ENCODE peak calls at places on chromosomes 13 and 19, in eight cellular contexts. G, A, R, Y, E, U, H and C are unnamed samples.

GRCh38 chr13:100724568-100724967 is 50.0 kb upstream of the TMTC4 start:
- DNase-seq in E (no peak), R (no peak), G (no peak), Y (no peak), A (no peak), H (no peak), U (no peak), C (no peak)

GRCh38 chr19:55156202-55157063 is 1.1 kb downstream of the TNNI3 start:
- DNase-seq in U (peak; percentile 76), Y (peak; percentile 54), R (peak; percentile 29), G (peak; percentile 99), E (peak; percentile 92), A (no peak), H (peak; percentile 44), C (no peak)

GRCh38 chr19:35671818-35672217 is 5.5 kb downstream of the UPK1A start:
- DNase-seq in E (no peak), A (peak; percentile 78), U (peak; percentile 36), G (no peak), Y (no peak), R (no peak), H (no peak), C (no peak)

GRCh38 chr13:25237083-25237482 is 50.2 kb downstream of the MTMR6 start:
- DNase-seq in E (no peak), G (no peak), U (peak; percentile 58), H (no peak), R (no peak), A (no peak), Y (no peak), C (no peak)

GRCh38 chr13:59948686-59949085 is 215.0 kb downstream of the DIAPH3 start:
- DNase-seq in G (no peak), U (no peak), R (no peak), Y (no peak), H (no peak), E (no peak), A (no peak), C (no peak)

GRCh38 chr13:39818953-39819352 is 163.5 kb downstream of the COG6 start:
- DNase-seq in H (peak; percentile 39), E (no peak), G (no peak), U (no peak), Y (no peak), R (no peak), A (no peak), C (no peak)

GRCh38 chr19:10567696-10568443 is 909 bp downstream of the CDKN2D start:
- DNase-seq in A (no peak), G (no peak), R (no peak), U (no peak), E (no peak), H (no peak), Y (peak; percentile 32), C (no peak)

GRCh38 chr13:50951366-50951765 is 41.8 kb downstream of the RNASEH2B start:
- DNase-seq in Y (no peak), R (no peak), A (no peak), G (no peak), E (no peak), H (peak; percentile 47), U (no peak), C (no peak)

GRCh38 chr19:5567360-5567970 is at the start of gene TINCR:
- DNase-seq in H (no peak), Y (no peak), G (peak; percentile 83), A (no peak), R (no peak), U (peak; percentile 34), E (peak; percentile 77), C (no peak)

GRCh38 chr19:55384576-55385235 is 614 bp upstream of the TMEM238 start:
- DNase-seq in Y (peak; percentile 31), R (peak; percentile 16), A (no peak), E (peak; percentile 30), U (peak; percentile 88), G (peak; percentile 40), H (no peak), C (no peak)

GRCh38 chr13:111852701-111853100 is 214.2 kb upstream of the SOX1 start:
- DNase-seq in E (no peak), U (no peak), R (no peak), Y (no peak), G (no peak), A (no peak), H (no peak), C (no peak)

GRCh38 chr13:50616101-50616500 is 227.4 kb downstream of the DLEU7 start:
- DNase-seq in G (no peak), E (no peak), Y (peak; percentile 81), R (peak; percentile 16), A (no peak), H (peak; percentile 51), U (no peak), C (peak; percentile 5)

GRCh38 chr19:5968431-5969373 is 9.2 kb downstream of the RANBP3 start:
- DNase-seq in H (no peak), E (no peak), G (peak; percentile 72), A (no peak), R (peak; percentile 58), Y (no peak), U (peak; percentile 48), C (no peak)

GRCh38 chr13:114032121-114032799 is 58.4 kb upstream of the C13orf46 start:
- DNase-seq in U (no peak), Y (peak; percentile 73), R (no peak), E (no peak), H (peak; percentile 75), A (no peak), G (no peak), C (no peak)

GRCh38 chr13:58949646-58950045 is 1214.1 kb downstream of the DIAPH3 start:
- DNase-seq in U (no peak), G (peak; percentile 63), E (no peak), H (no peak), R (no peak), A (no peak), Y (no peak), C (no peak)

GRCh38 chr19:6476155-6476895 is 5.3 kb downstream of the DENND1C start:
- DNase-seq in R (peak; percentile 61), H (peak; percentile 10), Y (peak; percentile 76), G (peak; percentile 100), A (no peak), E (peak; percentile 96), U (peak; percentile 93), C (no peak)

GRCh38 chr19:57056972-57057371 is 62.8 kb upstream of the USP29 start:
- DNase-seq in G (no peak), Y (peak; percentile 0), E (no peak), R (no peak), A (no peak), U (no peak), H (peak; percentile 11), C (no peak)

GRCh38 chr19:35901055-35901644 is 810 bp upstream of the NFKBID start:
- DNase-seq in Y (peak; percentile 88), H (peak; percentile 51), R (no peak), A (peak; percentile 65), E (no peak), G (peak; percentile 21), U (no peak), C (no peak)

GRCh38 chr13:74444877-74445479 is 310.8 kb upstream of the KLF12 start:
- DNase-seq in E (peak; percentile 17), A (no peak), G (no peak), R (peak; percentile 60), Y (peak; percentile 18), H (peak; percentile 14), U (no peak), C (no peak)

GRCh38 chr13:74444161-74444571 is 310.0 kb upstream of the KLF12 start:
- DNase-seq in Y (peak; percentile 21), G (no peak), E (no peak), A (peak; percentile 38), U (no peak), H (no peak), R (peak; percentile 86), C (no peak)

GRCh38 chr13:74442751-74443150 is 308.5 kb upstream of the KLF12 start:
- DNase-seq in E (no peak), A (no peak), G (no peak), H (no peak), R (peak; percentile 64), Y (no peak), U (no peak), C (peak; percentile 60)

GRCh38 chr13:74438911-74439310 is 304.7 kb upstream of the KLF12 start:
- DNase-seq in H (no peak), E (no peak), A (no peak), R (no peak), U (no peak), Y (no peak), G (no peak), C (no peak)

GRCh38 chr13:74443623-74444022 is 309.4 kb upstream of the KLF12 start:
- DNase-seq in H (peak; percentile 85), A (no peak), G (no peak), U (no peak), E (no peak), Y (peak; percentile 85), R (peak; percentile 79), C (peak; percentile 60)
- H2AFZ ChIP-seq in H (no peak overlapping the region), A (no peak overlapping the region), G (peak overlapping the region; percentile 29), U (no peak overlapping the region), E (no peak overlapping the region), Y (no peak overlapping the region), R (no peak overlapping the region), C (peak overlapping the region; percentile 0)

GRCh38 chr19:31364956-31365355 is 15.7 kb upstream of the TSHZ3 start:
- DNase-seq in G (no peak), R (no peak), Y (no peak), U (no peak), E (no peak), H (no peak), A (no peak), C (no peak)

GRCh38 chr19:31356587-31357314 is 7.5 kb upstream of the TSHZ3 start:
- DNase-seq in G (peak; percentile 80), H (no peak), E (peak; percentile 32), U (no peak), A (no peak), R (no peak), Y (no peak), C (no peak)

GRCh38 chr19:31357315-31357673 is 8.1 kb upstream of the TSHZ3 start:
- DNase-seq in R (no peak), G (no peak), E (no peak), Y (no peak), H (no peak), U (no peak), A (no peak), C (no peak)

GRCh38 chr19:31361728-31362127 is 12.5 kb upstream of the TSHZ3 start:
- DNase-seq in Y (no peak), R (no peak), A (no peak), U (no peak), H (no peak), G (no peak), E (no peak), C (no peak)
- H3K27ac ChIP-seq in Y (no peak overlapping the region), R (no peak overlapping the region), A (no peak overlapping the region), U (no peak overlapping the region), H (no peak overlapping the region), G (no peak overlapping the region), E (no peak overlapping the region), C (no peak overlapping the region)

GRCh38 chr13:38607136-38607535 is 79.7 kb upstream of the FREM2 start:
- DNase-seq in H (no peak), U (no peak), Y (peak; percentile 15), R (no peak), A (no peak), E (no peak), G (peak; percentile 43), C (no peak)
- H2AFZ ChIP-seq in H (no peak overlapping the region), U (no peak overlapping the region), Y (no peak overlapping the region), R (no peak overlapping the region), A (no peak overlapping the region), E (no peak overlapping the region), G (peak overlapping the region; percentile 48), C (no peak overlapping the region)

DNA sequence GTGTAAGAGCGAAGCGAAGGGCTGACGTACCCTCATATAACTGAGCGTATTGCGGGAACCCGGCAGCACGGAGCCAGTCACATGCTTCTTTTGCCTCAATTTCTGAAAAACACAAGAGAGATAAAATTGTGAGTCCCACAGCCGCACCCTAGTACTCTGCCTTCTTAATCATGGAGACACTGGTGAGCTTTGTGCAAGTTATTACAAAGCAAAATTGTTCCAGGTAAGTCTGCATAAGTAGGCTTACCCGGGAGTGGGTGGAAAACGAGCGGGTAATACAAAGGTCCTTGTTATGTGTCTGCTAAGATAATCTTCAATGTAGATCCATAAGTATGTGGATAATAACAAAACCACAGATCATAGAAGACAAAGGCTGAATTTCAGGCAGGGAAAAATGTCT is 118.0 kb downstream of the STARD13 start:
- DNase-seq in H (no peak), A (no peak), G (no peak), E (no peak), U (no peak), Y (no peak), R (peak; percentile 82), C (no peak)
- H3K27ac ChIP-seq in H (no peak overlapping the region), A (no peak overlapping the region), G (no peak overlapping the region), E (no peak overlapping the region), U (no peak overlapping the region), Y (no peak overlapping the region), R (peak overlapping the region; percentile 32), C (no peak overlapping the region)